ENCODE peak calls at places on chromosomes 11 and 22, in five cellular contexts. H is upper lobe of right lung; A is astrocyte; E is lower lobe of right lung; Y is CD8-positive, alpha-beta T cell. P is an unnamed sample. For H3K27me3 and H3K36me3, the result is how much of the 10 kb centered on the place peaks cover.

GRCh38 chr11:87463486-87464102 is 425.9 kb downstream of the TMEM135 start:
- DNase-seq in A (no peak), Y (no peak), H (no peak), E (no peak), P (no peak)

GRCh38 chr22:20117656-20118571 is 888 bp upstream of the TRMT2A start:
- DNase-seq in A (peak), Y (peak), E (peak), H (peak), P (peak)

GRCh38 chr11:113960702-113961330 is 14.1 kb upstream of the HTR3A start:
- DNase-seq in H (no peak), E (no peak), A (no peak), Y (no peak), P (no peak)

GRCh38 chr11:62593434-62594044 is 2.2 kb upstream of the TUT1 start:
- DNase-seq in E (peak), H (peak), A (peak), Y (peak), P (peak)

GRCh38 chr22:24434472-24435322 is 7.3 kb downstream of the ADORA2A start:
- DNase-seq in H (peak), E (no peak), Y (peak), A (peak), P (no peak)

GRCh38 chr22:43313497-43314474 is 29.4 kb downstream of the SCUBE1 start:
- DNase-seq in E (no peak), H (no peak), Y (no peak), A (no peak), P (no peak)

GRCh38 chr22:45742866-45743450 is 71.3 kb downstream of the ATXN10 start:
- DNase-seq in H (peak), Y (no peak), E (peak), A (peak), P (peak)

GRCh38 chr11:109222730-109223129 is 199.3 kb upstream of the C11orf87 start:
- DNase-seq in H (no peak), A (no peak), Y (no peak), E (no peak), P (no peak)

GRCh38 chr11:46914363-46914762 is 4.0 kb downstream of the LRP4 start:
- DNase-seq in E (no peak), Y (no peak), A (no peak), H (no peak), P (peak)

GRCh38 chr22:46113910-46114517 is 36.3 kb upstream of the PPARA start:
- DNase-seq in Y (no peak), E (no peak), A (no peak), H (no peak), P (no peak)

GRCh38 chr11:17812286-17813187 is 78.0 kb downstream of the KCNC1 start:
- DNase-seq in A (no peak), Y (no peak), E (no peak), H (no peak), P (peak)

GRCh38 chr11:78100276-78101040 is 20.8 kb upstream of the NDUFC2 start:
- DNase-seq in Y (no peak), A (no peak), E (no peak), H (no peak), P (no peak)

GRCh38 chr11:45463541-45463940 is 177.4 kb upstream of the SYT13 start:
- DNase-seq in E (no peak), H (no peak), Y (no peak), A (no peak), P (no peak)

GRCh38 chr11:119317592-119318239 is 786 bp upstream of the MCAM start:
- DNase-seq in Y (no peak), H (no peak), E (no peak), A (no peak), P (no peak)

GRCh38 chr11:61959026-61959608 is 8.3 kb downstream of the FTH1 start:
- DNase-seq in A (no peak), E (no peak), H (peak), Y (no peak), P (no peak)

GRCh38 chr11:101049123-101049522 is 80.5 kb downstream of the PGR start:
- DNase-seq in A (no peak), E (no peak), Y (no peak), H (no peak), P (no peak)

GRCh38 chr11:102582140-102582539 is 43.0 kb downstream of the MMP20 start:
- DNase-seq in E (no peak), Y (no peak), H (no peak), A (no peak), P (no peak)

GRCh38 chr11:132878111-132878510 is 654.2 kb downstream of the OPCML start:
- DNase-seq in Y (no peak), E (no peak), H (no peak), A (no peak), P (no peak)

GRCh38 chr11:133928628-133929059 is 28.1 kb downstream of the IGSF9B start:
- DNase-seq in Y (peak), H (no peak), E (no peak), A (no peak), P (no peak)

GRCh38 chr11:116427903-116428637 is 344.7 kb downstream of the BUD13 start:
- DNase-seq in A (no peak), H (no peak), Y (no peak), E (no peak), P (no peak)

GRCh38 chr22:35538801-35539321 is 1.8 kb upstream of the RASD2 start:
- DNase-seq in H (no peak), Y (no peak), E (no peak), A (no peak), P (peak)

GRCh38 chr11:75346912-75347647 is 4.4 kb downstream of the ARRB1 start:
- DNase-seq in Y (no peak), H (peak), E (peak), A (peak), P (peak)

GRCh38 chr11:2194877-2195755 is 23.5 kb upstream of the TH start:
- DNase-seq in E (peak), Y (peak), A (no peak), H (no peak), P (peak)

GRCh38 chr11:76554767-76555166 is 109.9 kb downstream of the EMSY start:
- DNase-seq in E (no peak), H (no peak), Y (no peak), A (no peak), P (no peak)

GRCh38 chr11:67465190-67465522 is 3.9 kb downstream of the TMEM134 start:
- DNase-seq in E (no peak), Y (no peak), H (no peak), A (no peak), P (no peak)

GRCh38 chr22:32799516-32799915 is 2.0 kb upstream of the TIMP3 start:
- DNase-seq in A (no peak), Y (no peak), H (no peak), E (no peak), P (no peak)

GRCh38 chr22:27386186-27386585 is 415.4 kb downstream of the MN1 start:
- DNase-seq in Y (no peak), A (no peak), E (no peak), H (no peak), P (no peak)
- H3K27me3 ChIP-seq in Y (under half), A (under half), E (under half), H (under half), P (under half)

DNA sequence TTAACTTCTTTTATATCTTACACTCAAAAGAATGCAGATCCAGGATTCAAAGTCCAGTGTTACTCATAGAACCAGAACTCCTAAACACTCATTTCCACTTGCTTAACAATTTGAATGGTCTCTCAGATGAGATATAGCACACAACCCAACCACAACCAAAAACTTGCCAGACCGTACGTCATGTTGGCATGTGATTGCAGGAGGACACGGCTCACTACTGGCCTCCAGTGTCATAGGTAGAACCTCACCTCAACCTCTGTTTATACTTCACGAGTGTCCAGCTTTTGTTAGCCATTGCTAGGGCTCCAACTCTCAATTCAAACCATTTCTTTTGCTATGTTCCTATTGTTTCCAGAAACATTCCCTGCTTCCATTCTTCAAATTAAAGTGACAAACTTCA is 58.5 kb upstream of the PDGFD start:
- DNase-seq in H (no peak), Y (no peak), A (no peak), E (no peak), P (no peak)
- H3K4me3 ChIP-seq in H (no peak), Y (no peak), A (no peak), E (no peak), P (no peak)

DNA sequence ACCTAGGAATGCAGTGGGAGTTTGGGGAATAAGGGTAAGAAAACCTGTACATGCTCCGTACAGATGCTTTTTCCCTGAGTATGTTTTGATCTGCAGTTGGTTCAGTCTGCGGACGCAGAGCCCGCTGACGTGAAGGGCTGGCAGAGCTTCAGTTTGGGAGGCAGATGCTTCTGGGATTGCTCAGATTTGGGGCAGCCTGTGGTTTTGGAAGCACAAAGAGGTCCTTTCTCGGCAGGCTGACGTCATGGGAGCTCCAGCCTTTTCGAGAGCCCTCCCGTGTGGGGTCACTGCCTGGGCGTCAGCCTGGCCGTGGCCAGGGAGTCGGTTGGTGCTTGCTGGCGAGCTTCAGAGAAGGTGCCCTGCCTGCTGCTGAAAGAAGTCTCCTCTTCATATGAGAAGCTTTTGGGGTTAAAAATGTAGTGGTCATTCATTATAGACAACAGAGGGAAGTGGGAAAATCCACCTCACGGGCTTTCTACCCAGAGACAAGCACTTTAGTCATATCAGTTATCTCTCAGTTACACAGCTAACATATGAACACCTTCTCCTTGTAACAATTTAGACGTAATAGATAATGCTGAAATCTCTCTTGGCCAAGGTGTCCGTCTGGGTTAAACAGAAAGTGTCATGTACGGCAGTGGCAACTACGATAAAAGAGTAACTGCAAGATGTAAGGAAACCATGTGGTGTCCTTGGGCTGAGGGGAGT is 26.8 kb downstream of the TPCN2 start:
- DNase-seq in H (no peak), A (peak), E (no peak), Y (no peak), P (peak)
- H3K36me3 ChIP-seq in H (under half), A (under half), E (half or more), Y (under half), P (under half)

GRCh38 chr11:43547900-43548381 is 132.6 kb upstream of the HSD17B12 start:
- DNase-seq in H (no peak), E (no peak), Y (no peak), A (no peak), P (peak)
- H3K27me3 ChIP-seq in H (under half), E (under half), Y (under half), A (under half), P (under half)

GRCh38 chr22:17370766-17371181 is 1.5 kb downstream of the CECR2 start:
- DNase-seq in H (no peak), E (no peak), A (no peak), Y (no peak), P (no peak)

GRCh38 chr22:17376950-17377349 is 7.7 kb downstream of the CECR2 start:
- DNase-seq in E (no peak), H (no peak), Y (no peak), A (no peak), P (no peak)

GRCh38 chr22:17371446-17371845 is 2.2 kb downstream of the CECR2 start:
- DNase-seq in Y (no peak), E (no peak), H (no peak), A (no peak), P (no peak)

GRCh38 chr22:17375914-17376614 is 6.8 kb downstream of the CECR2 start:
- DNase-seq in Y (no peak), E (no peak), A (no peak), H (no peak), P (no peak)

DNA sequence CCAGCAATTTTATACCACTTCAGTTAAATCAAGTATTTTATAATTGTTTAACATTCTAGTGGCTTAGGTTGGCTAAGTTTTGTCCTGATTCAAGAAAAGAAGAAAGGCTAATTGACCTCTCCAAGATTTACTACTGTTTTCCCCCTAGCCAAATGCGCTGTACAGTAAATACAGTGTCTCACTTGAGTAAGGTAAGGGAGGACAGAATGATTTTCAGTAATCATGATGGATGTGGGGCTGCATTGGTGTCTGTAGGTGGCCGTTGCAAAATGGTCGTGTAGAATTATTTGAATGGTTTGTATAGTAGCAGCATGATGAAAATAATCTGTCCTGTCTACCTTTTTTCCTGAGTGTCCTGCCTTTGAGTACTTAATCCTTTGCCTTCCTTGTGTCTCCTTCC is 4.6 kb downstream of the CECR2 start:
- DNase-seq in H (no peak), A (no peak), Y (no peak), E (no peak), P (no peak)
- H3K4me3 ChIP-seq in H (no peak), A (no peak), Y (no peak), E (no peak), P (no peak)

DNA sequence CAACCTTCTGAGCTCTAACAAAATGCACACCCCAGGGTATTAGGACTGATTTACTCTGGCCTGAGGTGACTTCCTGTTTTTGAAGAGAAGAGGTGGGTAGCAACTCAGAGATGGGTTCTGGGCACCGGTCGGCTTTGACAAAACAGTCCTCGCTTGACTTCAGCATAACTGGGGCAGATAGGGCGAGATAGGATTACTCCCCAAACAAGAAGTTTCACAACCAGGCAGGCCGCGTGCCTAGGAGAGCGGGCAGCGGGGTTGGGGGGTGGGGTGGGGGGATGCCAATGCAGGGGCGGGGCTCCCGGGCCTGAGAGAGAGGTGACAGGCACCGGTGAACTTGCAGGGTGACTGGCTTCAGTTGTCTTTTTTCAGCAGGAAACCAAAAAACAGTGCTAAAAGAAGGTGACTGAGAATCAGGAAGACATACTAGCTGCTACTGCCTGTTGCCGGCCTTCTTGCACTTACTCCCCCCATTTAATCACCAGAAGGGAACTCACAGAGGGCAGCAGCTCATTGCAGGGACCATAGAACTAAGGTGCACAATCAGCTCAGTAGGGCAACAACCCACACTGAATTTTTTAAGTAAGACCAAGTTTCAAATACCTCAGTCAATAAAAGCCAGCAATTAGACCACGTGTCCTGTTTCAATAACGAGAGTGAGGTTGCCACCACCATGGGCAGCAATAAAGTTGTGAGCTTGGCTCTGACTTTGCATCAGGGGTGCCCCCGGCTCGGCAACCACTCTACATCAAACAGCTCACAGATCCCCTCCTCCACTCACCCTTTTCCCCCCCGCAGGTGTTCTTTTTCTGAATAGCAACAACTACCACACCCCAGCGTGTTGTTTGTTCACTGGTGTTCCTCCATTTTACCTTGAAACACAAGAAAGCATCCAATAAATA is 37.2 kb upstream of the ETS1 start:
- DNase-seq in A (no peak), Y (peak), E (peak), H (no peak), P (no peak)
- H3K36me3 ChIP-seq in A (under half), Y (under half), E (under half), H (under half), P (under half)